ENCODE peak calls at places on chromosomes 16 and 17, in ten cellular contexts. One of them, this sample, is unnamed. For H3K36me3 and H3K4me1, the result is how much of the 10 kb centered on the place peaks cover.

GRCh38 chr17:45692661-45693060 is 91.5 kb upstream of the CRHR1 start:
- DNase-seq in kidney: no peak
- DNase-seq in IMR-90: no peak
- DNase-seq in esophagus squamous epithelium: no peak
- DNase-seq in CD8-positive, alpha-beta T cell: no peak
- DNase-seq in neural progenitor cell: no peak
- DNase-seq in cardiac muscle cell: no peak
- DNase-seq in tibial nerve: no peak
- DNase-seq in H1: no peak
- DNase-seq in Peyer's patch: no peak
- DNase-seq in this sample: no peak

GRCh38 chr17:1197379-1197778 is 17.6 kb upstream of the ABR start:
- DNase-seq in Peyer's patch: peak
- DNase-seq in H1: no peak
- DNase-seq in tibial nerve: no peak
- DNase-seq in esophagus squamous epithelium: no peak
- DNase-seq in CD8-positive, alpha-beta T cell: no peak
- DNase-seq in neural progenitor cell: no peak
- DNase-seq in IMR-90: peak
- DNase-seq in cardiac muscle cell: peak
- DNase-seq in kidney: peak
- DNase-seq in this sample: peak

GRCh38 chr16:23786964-23787571 is 32.2 kb downstream of the CHP2 start:
- DNase-seq in IMR-90: no peak
- DNase-seq in kidney: no peak
- DNase-seq in CD8-positive, alpha-beta T cell: no peak
- DNase-seq in neural progenitor cell: peak
- DNase-seq in Peyer's patch: no peak
- DNase-seq in H1: peak
- DNase-seq in esophagus squamous epithelium: no peak
- DNase-seq in tibial nerve: no peak
- DNase-seq in cardiac muscle cell: no peak
- DNase-seq in this sample: no peak

GRCh38 chr17:40598021-40598927 is 33.0 kb upstream of the CCR7 start:
- DNase-seq in H1: no peak
- DNase-seq in IMR-90: no peak
- DNase-seq in tibial nerve: no peak
- DNase-seq in CD8-positive, alpha-beta T cell: peak
- DNase-seq in neural progenitor cell: no peak
- DNase-seq in kidney: peak
- DNase-seq in esophagus squamous epithelium: no peak
- DNase-seq in cardiac muscle cell: no peak
- DNase-seq in Peyer's patch: peak
- DNase-seq in this sample: no peak

GRCh38 chr17:9792181-9792840 is 919 bp upstream of the DHRS7C start:
- DNase-seq in cardiac muscle cell: no peak
- DNase-seq in kidney: no peak
- DNase-seq in tibial nerve: no peak
- DNase-seq in Peyer's patch: no peak
- DNase-seq in CD8-positive, alpha-beta T cell: no peak
- DNase-seq in H1: no peak
- DNase-seq in neural progenitor cell: no peak
- DNase-seq in IMR-90: no peak
- DNase-seq in esophagus squamous epithelium: no peak
- DNase-seq in this sample: no peak

GRCh38 chr17:59972778-59973177 is 8.2 kb upstream of the RNFT1 start:
- DNase-seq in H1: no peak
- DNase-seq in Peyer's patch: no peak
- DNase-seq in IMR-90: peak
- DNase-seq in neural progenitor cell: no peak
- DNase-seq in cardiac muscle cell: peak
- DNase-seq in esophagus squamous epithelium: no peak
- DNase-seq in tibial nerve: no peak
- DNase-seq in kidney: no peak
- DNase-seq in CD8-positive, alpha-beta T cell: no peak
- DNase-seq in this sample: no peak

GRCh38 chr17:80546267-80546666 is 1.6 kb downstream of the RPTOR start:
- DNase-seq in cardiac muscle cell: no peak
- DNase-seq in CD8-positive, alpha-beta T cell: no peak
- DNase-seq in neural progenitor cell: no peak
- DNase-seq in tibial nerve: no peak
- DNase-seq in IMR-90: no peak
- DNase-seq in H1: no peak
- DNase-seq in esophagus squamous epithelium: no peak
- DNase-seq in Peyer's patch: no peak
- DNase-seq in kidney: no peak
- DNase-seq in this sample: no peak

GRCh38 chr17:1590031-1590746 is 27.6 kb upstream of the PITPNA start:
- DNase-seq in cardiac muscle cell: peak
- DNase-seq in kidney: no peak
- DNase-seq in H1: no peak
- DNase-seq in Peyer's patch: no peak
- DNase-seq in esophagus squamous epithelium: no peak
- DNase-seq in IMR-90: peak
- DNase-seq in tibial nerve: no peak
- DNase-seq in CD8-positive, alpha-beta T cell: no peak
- DNase-seq in neural progenitor cell: no peak
- DNase-seq in this sample: peak

GRCh38 chr16:1045363-1046270 is 26.9 kb upstream of the SSTR5 start:
- DNase-seq in cardiac muscle cell: no peak
- DNase-seq in IMR-90: no peak
- DNase-seq in tibial nerve: no peak
- DNase-seq in Peyer's patch: no peak
- DNase-seq in neural progenitor cell: no peak
- DNase-seq in kidney: no peak
- DNase-seq in CD8-positive, alpha-beta T cell: no peak
- DNase-seq in H1: no peak
- DNase-seq in esophagus squamous epithelium: no peak
- DNase-seq in this sample: no peak

GRCh38 chr17:82480345-82480744 is 21.8 kb downstream of the NARF start:
- DNase-seq in H1: no peak
- DNase-seq in esophagus squamous epithelium: no peak
- DNase-seq in cardiac muscle cell: no peak
- DNase-seq in kidney: no peak
- DNase-seq in Peyer's patch: no peak
- DNase-seq in CD8-positive, alpha-beta T cell: no peak
- DNase-seq in neural progenitor cell: no peak
- DNase-seq in tibial nerve: no peak
- DNase-seq in IMR-90: no peak
- DNase-seq in this sample: no peak
- H3K36me3 ChIP-seq in H1: under half
- H3K36me3 ChIP-seq in esophagus squamous epithelium: under half
- H3K36me3 ChIP-seq in cardiac muscle cell: half or more
- H3K36me3 ChIP-seq in kidney: under half
- H3K36me3 ChIP-seq in Peyer's patch: under half
- H3K36me3 ChIP-seq in CD8-positive, alpha-beta T cell: half or more
- H3K36me3 ChIP-seq in neural progenitor cell: under half
- H3K36me3 ChIP-seq in tibial nerve: under half
- H3K36me3 ChIP-seq in IMR-90: half or more
- H3K36me3 ChIP-seq in this sample: half or more

GRCh38 chr16:53212899-53213235 is 158.1 kb downstream of the CHD9 start:
- DNase-seq in esophagus squamous epithelium: no peak
- DNase-seq in neural progenitor cell: no peak
- DNase-seq in IMR-90: no peak
- DNase-seq in CD8-positive, alpha-beta T cell: no peak
- DNase-seq in tibial nerve: no peak
- DNase-seq in Peyer's patch: no peak
- DNase-seq in kidney: no peak
- DNase-seq in H1: no peak
- DNase-seq in cardiac muscle cell: no peak
- DNase-seq in this sample: no peak

GRCh38 chr16:53207810-53208752 is 153.3 kb downstream of the CHD9 start:
- DNase-seq in Peyer's patch: no peak
- DNase-seq in H1: peak
- DNase-seq in esophagus squamous epithelium: no peak
- DNase-seq in neural progenitor cell: peak
- DNase-seq in IMR-90: peak
- DNase-seq in cardiac muscle cell: peak
- DNase-seq in CD8-positive, alpha-beta T cell: no peak
- DNase-seq in kidney: no peak
- DNase-seq in tibial nerve: no peak
- DNase-seq in this sample: peak

GRCh38 chr16:53213542-53213941 is 158.8 kb downstream of the CHD9 start:
- DNase-seq in esophagus squamous epithelium: no peak
- DNase-seq in tibial nerve: no peak
- DNase-seq in IMR-90: no peak
- DNase-seq in CD8-positive, alpha-beta T cell: no peak
- DNase-seq in H1: no peak
- DNase-seq in neural progenitor cell: no peak
- DNase-seq in Peyer's patch: no peak
- DNase-seq in cardiac muscle cell: no peak
- DNase-seq in kidney: no peak
- DNase-seq in this sample: no peak

GRCh38 chr16:53211253-53211652 is 156.5 kb downstream of the CHD9 start:
- DNase-seq in neural progenitor cell: no peak
- DNase-seq in esophagus squamous epithelium: no peak
- DNase-seq in H1: no peak
- DNase-seq in cardiac muscle cell: no peak
- DNase-seq in tibial nerve: no peak
- DNase-seq in Peyer's patch: no peak
- DNase-seq in IMR-90: no peak
- DNase-seq in kidney: no peak
- DNase-seq in CD8-positive, alpha-beta T cell: no peak
- DNase-seq in this sample: no peak

DNA sequence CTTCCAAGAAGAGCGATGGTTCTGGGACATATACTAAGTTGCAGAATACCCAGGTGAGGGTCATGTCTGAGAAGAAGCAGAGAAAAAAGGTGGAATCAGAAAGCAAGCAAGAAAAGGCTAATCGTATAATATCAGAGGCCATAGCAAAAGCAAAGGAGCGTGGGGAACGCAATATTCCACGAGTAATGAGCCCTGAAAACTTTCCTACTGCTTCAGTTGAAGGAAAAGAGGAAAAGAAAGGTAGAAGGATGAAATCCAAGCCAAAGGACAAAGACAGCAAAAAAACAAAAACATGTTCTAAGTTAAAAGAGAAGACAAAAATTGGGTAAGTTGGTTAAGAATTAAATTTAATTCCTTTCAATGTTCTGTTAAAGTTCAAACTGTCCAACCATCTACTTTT is 154.7 kb downstream of the CHD9 start:
- DNase-seq in CD8-positive, alpha-beta T cell: no peak
- DNase-seq in neural progenitor cell: no peak
- DNase-seq in esophagus squamous epithelium: no peak
- DNase-seq in cardiac muscle cell: no peak
- DNase-seq in Peyer's patch: no peak
- DNase-seq in kidney: no peak
- DNase-seq in IMR-90: no peak
- DNase-seq in H1: no peak
- DNase-seq in tibial nerve: no peak
- DNase-seq in this sample: no peak
- H3K4me3 ChIP-seq in CD8-positive, alpha-beta T cell: no peak
- H3K4me3 ChIP-seq in neural progenitor cell: peak
- H3K4me3 ChIP-seq in esophagus squamous epithelium: peak
- H3K4me3 ChIP-seq in cardiac muscle cell: peak
- H3K4me3 ChIP-seq in Peyer's patch: peak
- H3K4me3 ChIP-seq in kidney: peak
- H3K4me3 ChIP-seq in IMR-90: peak
- H3K4me3 ChIP-seq in H1: peak
- H3K4me3 ChIP-seq in tibial nerve: peak
- H3K4me3 ChIP-seq in this sample: peak

DNA sequence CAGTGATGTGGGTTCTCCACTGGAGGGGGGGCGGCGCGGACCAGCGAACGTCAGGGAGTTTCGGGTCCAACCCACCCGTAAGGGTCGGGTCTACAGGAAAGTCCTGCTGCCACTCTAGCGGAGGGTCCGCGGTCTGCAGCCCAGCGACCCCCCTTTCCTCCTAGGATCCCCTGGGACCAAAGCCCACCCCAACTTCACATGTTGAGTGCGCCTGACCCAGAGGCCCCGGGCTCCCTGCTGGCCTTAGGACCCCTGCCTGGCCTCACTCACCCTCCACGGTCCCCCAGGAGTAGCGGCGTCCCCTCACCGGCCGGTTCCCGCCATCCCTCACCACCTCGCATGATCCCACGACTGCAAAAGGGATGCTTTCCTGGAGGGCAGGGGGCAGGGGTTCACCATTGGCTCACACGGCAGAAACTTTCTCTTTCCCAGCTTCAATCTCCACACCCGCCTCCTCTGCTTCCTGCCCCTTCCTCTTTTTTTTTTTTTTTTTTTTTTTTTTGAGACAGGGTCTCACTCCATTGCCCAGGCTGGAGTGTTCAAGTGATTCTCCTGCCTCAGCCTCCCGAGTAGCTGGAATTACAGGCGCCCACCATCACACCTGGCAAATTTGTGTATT is 3.1 kb downstream of the SEPTIN1 start:
- DNase-seq in cardiac muscle cell: no peak
- DNase-seq in tibial nerve: no peak
- DNase-seq in CD8-positive, alpha-beta T cell: no peak
- DNase-seq in neural progenitor cell: no peak
- DNase-seq in kidney: peak
- DNase-seq in IMR-90: no peak
- DNase-seq in esophagus squamous epithelium: no peak
- DNase-seq in Peyer's patch: no peak
- DNase-seq in H1: no peak
- DNase-seq in this sample: no peak
- H3K4me1 ChIP-seq in cardiac muscle cell: under half
- H3K4me1 ChIP-seq in tibial nerve: under half
- H3K4me1 ChIP-seq in CD8-positive, alpha-beta T cell: half or more
- H3K4me1 ChIP-seq in neural progenitor cell: under half
- H3K4me1 ChIP-seq in kidney: under half
- H3K4me1 ChIP-seq in IMR-90: under half
- H3K4me1 ChIP-seq in esophagus squamous epithelium: under half
- H3K4me1 ChIP-seq in Peyer's patch: under half
- H3K4me1 ChIP-seq in H1: under half
- H3K4me1 ChIP-seq in this sample: under half

GRCh38 chr16:24815052-24815451 is 30.7 kb upstream of the SLC5A11 start:
- DNase-seq in Peyer's patch: no peak
- DNase-seq in esophagus squamous epithelium: no peak
- DNase-seq in CD8-positive, alpha-beta T cell: no peak
- DNase-seq in kidney: no peak
- DNase-seq in H1: no peak
- DNase-seq in neural progenitor cell: no peak
- DNase-seq in tibial nerve: no peak
- DNase-seq in cardiac muscle cell: no peak
- DNase-seq in IMR-90: no peak
- DNase-seq in this sample: no peak
- H3K36me3 ChIP-seq in Peyer's patch: under half
- H3K36me3 ChIP-seq in esophagus squamous epithelium: under half
- H3K36me3 ChIP-seq in CD8-positive, alpha-beta T cell: half or more
- H3K36me3 ChIP-seq in kidney: half or more
- H3K36me3 ChIP-seq in H1: half or more
- H3K36me3 ChIP-seq in neural progenitor cell: under half
- H3K36me3 ChIP-seq in tibial nerve: under half
- H3K36me3 ChIP-seq in cardiac muscle cell: half or more
- H3K36me3 ChIP-seq in IMR-90: half or more
- H3K36me3 ChIP-seq in this sample: under half

DNA sequence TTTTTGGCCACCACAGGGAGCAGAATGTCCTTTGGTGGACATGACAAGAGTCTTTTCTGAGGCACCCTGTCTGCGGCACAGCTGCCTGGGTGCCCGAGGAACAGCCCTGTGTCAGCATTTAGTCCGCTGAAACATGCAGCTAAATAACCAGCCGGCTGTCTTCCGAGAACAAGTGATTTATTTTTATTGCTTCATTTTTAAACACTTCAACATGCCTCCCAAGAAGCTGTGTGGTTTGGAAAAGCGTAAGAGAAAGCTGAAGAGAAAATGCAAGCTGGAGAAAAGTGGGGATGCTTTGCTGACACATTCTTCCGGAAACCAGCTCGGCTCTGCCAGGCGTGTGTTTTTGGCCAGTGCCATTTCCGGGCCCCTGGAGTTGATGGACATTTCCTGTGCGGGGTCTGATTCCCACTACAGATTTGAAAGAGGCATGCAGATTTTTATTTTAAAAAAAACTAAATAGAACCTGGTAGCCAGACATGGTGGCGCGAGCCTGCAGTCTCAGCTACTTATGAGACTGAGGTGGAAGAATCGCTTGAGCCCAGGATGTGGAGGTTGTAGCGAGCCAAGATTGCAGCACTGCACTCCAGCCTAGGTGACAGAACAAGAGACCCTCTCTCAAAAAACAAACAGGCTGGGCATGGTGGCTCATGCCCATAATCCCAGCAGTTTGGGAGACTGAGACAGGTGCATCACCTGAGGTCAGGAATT is 94.8 kb downstream of the SEC14L1 start:
- DNase-seq in kidney: peak
- DNase-seq in cardiac muscle cell: peak
- DNase-seq in Peyer's patch: no peak
- DNase-seq in H1: no peak
- DNase-seq in tibial nerve: no peak
- DNase-seq in CD8-positive, alpha-beta T cell: no peak
- DNase-seq in esophagus squamous epithelium: no peak
- DNase-seq in neural progenitor cell: no peak
- DNase-seq in IMR-90: peak
- DNase-seq in this sample: no peak
- H3K4me3 ChIP-seq in kidney: peak
- H3K4me3 ChIP-seq in cardiac muscle cell: no peak
- H3K4me3 ChIP-seq in Peyer's patch: no peak
- H3K4me3 ChIP-seq in H1: no peak
- H3K4me3 ChIP-seq in tibial nerve: no peak
- H3K4me3 ChIP-seq in CD8-positive, alpha-beta T cell: peak
- H3K4me3 ChIP-seq in esophagus squamous epithelium: peak
- H3K4me3 ChIP-seq in neural progenitor cell: no peak
- H3K4me3 ChIP-seq in IMR-90: peak
- H3K4me3 ChIP-seq in this sample: no peak